ENCODE peak calls at places on chromosome 17, in four cellular contexts. F, B, U and V are unnamed samples.
A peak's percentile ranks its signal among the peaks of the same experiment; 100 is the strongest.

GRCh38 chr17:29019475-29020181 is 13.8 kb upstream of the SEZ6 start:
- DNase-seq in F (no peak), B (no peak), U (no peak), V (peak; percentile 72)

GRCh38 chr17:2792541-2793169 is 3.6 kb upstream of the RAP1GAP2 start:
- DNase-seq in F (no peak), B (no peak), U (no peak), V (no peak)

GRCh38 chr17:66892286-66892685 is 57.4 kb downstream of the CACNG5 start:
- DNase-seq in F (no peak), B (no peak), U (no peak), V (no peak)

GRCh38 chr17:82103588-82104451 is 5.8 kb upstream of the FASN start:
- DNase-seq in F (no peak), B (peak; percentile 63), U (peak; percentile 90), V (peak; percentile 62)

GRCh38 chr17:65855245-65855644 is 293.8 kb upstream of the AXIN2 start:
- DNase-seq in F (no peak), B (no peak), U (no peak), V (no peak)

GRCh38 chr17:20916383-20916782 is 126.4 kb downstream of the USP22 start:
- DNase-seq in F (no peak), B (no peak), U (no peak), V (no peak)

GRCh38 chr17:16352303-16352837 is 899 bp downstream of the CENPV start:
- DNase-seq in F (no peak), B (peak; percentile 31), U (peak; percentile 78), V (peak; percentile 68)

GRCh38 chr17:2893422-2893914 is 97.2 kb downstream of the RAP1GAP2 start:
- DNase-seq in F (no peak), B (no peak), U (no peak), V (no peak)

GRCh38 chr17:31241116-31241515 is 55.9 kb downstream of the OMG start:
- DNase-seq in F (no peak), B (no peak), U (no peak), V (no peak)

GRCh38 chr17:76816590-76817135 is 51.5 kb upstream of the MGAT5B start:
- DNase-seq in F (no peak), B (peak; percentile 73), U (peak; percentile 44), V (peak; percentile 75)

GRCh38 chr17:17467021-17467420 is 9.8 kb upstream of the MED9 start:
- DNase-seq in F (no peak), B (no peak), U (no peak), V (no peak)

GRCh38 chr17:41965694-41966375 is 760 bp upstream of the CNP start:
- DNase-seq in F (no peak), B (peak; percentile 83), U (peak; percentile 88), V (peak; percentile 84)

GRCh38 chr17:78674595-78675315 is 97.6 kb upstream of the DNAH17 start:
- DNase-seq in F (no peak), B (peak; percentile 32), U (no peak), V (peak; percentile 53)

GRCh38 chr17:73492802-73493139 is 151.5 kb downstream of the SDK2 start:
- DNase-seq in F (no peak), B (no peak), U (no peak), V (peak; percentile 53)

GRCh38 chr17:40315678-40316570 is 6.9 kb downstream of the RARA start:
- DNase-seq in F (no peak), B (peak; percentile 63), U (no peak), V (peak; percentile 12)

GRCh38 chr17:40318835-40319332 is 9.9 kb downstream of the RARA start:
- DNase-seq in F (no peak), B (peak; percentile 57), U (no peak), V (peak; percentile 13)

GRCh38 chr17:40317880-40318834 is 9.2 kb downstream of the RARA start:
- DNase-seq in F (peak; percentile 79), B (peak; percentile 100), U (peak; percentile 91), V (peak; percentile 96)

GRCh38 chr17:40316571-40317344 is 7.8 kb downstream of the RARA start:
- DNase-seq in F (no peak), B (no peak), U (peak; percentile 80), V (peak; percentile 69)

GRCh38 chr17:40317345-40317873 is 8.4 kb downstream of the RARA start:
- DNase-seq in F (no peak), B (peak; percentile 72), U (peak; percentile 64), V (peak; percentile 78)
- TF ChIP-seq CTCF in F (peak; percentile 76), B (peak; percentile 70), U (peak; percentile 58), V (no peak)

GRCh38 chr17:11742891-11743290 is 144.6 kb downstream of the DNAH9 start:
- DNase-seq in F (no peak), B (no peak), U (no peak), V (no peak)
- TF ChIP-seq ETV6 in F (no peak), B (no peak), U (no peak), V (no peak)

DNA sequence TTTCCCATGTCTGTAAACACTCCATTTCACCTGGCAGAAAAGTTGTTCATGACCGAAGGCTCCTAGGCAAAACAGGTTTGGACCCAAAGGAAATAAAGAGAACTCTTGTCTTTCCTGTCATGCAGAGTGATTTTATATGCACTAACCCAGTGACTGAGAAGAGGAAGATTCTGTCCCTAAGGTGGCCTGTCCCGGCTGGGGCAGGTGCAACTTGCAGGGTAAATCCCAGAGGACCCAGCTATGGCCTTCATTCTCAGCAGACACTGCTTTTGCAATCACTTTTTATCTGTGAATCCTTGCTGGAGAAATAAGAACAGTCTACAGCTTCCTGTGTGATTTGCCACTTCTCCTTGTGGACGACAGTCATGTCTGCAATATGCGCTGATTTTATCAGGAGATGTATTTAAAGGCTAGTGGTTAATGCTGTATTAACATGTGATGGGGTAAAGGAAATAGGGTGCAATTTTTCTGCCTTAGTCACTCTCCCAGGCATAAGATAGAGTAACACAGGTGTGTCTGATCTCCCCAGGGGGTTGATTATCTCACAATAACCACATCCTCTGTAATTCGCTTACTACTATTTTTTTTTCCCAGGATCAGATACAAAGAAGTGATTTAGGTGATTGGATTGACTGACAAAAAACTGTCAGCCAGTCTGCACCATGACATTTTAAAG is 696.8 kb upstream of the SOX9 start:
- DNase-seq in F (no peak), B (no peak), U (no peak), V (no peak)
- TF ChIP-seq CREM in F (no peak), B (no peak), U (no peak), V (no peak)

DNA sequence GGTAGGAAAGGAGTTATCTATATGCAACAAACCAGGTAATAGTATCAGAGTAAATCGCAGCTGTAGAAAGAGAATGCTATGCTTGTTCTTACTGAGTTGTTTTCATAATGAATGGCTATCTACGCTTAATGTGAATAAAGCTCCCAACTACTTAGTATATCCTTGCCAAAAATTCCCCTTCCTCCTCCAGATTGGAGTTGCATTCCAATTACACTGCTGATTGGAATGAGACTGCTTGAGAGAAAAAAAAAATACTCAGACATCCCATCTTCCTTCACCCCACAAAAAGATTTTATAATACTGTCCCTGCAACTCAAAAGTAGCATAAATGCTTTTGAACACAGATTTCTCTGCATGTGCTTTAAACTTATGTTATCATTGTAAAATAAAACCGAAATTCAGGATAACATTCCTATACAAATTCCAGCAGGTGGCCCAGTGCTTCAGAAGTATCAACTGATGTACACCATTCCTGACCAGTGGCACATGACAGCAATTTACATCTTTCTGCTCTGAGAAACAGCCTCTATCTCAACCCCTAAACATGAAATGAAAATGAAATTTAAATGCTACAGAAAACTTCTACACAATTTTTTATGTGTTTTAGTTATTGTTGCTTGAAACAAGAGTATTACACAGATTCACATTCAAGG is 47.0 kb downstream of the SMURF2 start:
- DNase-seq in F (no peak), B (no peak), U (no peak), V (no peak)
- TF ChIP-seq CTCF in F (no peak), B (no peak), U (no peak), V (no peak)

GRCh38 chr17:14301761-14302401 is 1.0 kb downstream of the HS3ST3B1 start:
- DNase-seq in F (no peak), B (no peak), U (no peak), V (no peak)

GRCh38 chr17:14300628-14301278 is at the start of gene HS3ST3B1:
- DNase-seq in F (no peak), B (peak; percentile 95), U (peak; percentile 99), V (peak; percentile 100)

GRCh38 chr17:14302421-14303099 is 1.7 kb downstream of the HS3ST3B1 start:
- DNase-seq in F (no peak), B (peak; percentile 71), U (peak; percentile 48), V (peak; percentile 84)

GRCh38 chr17:14299261-14300093 is 1.4 kb upstream of the HS3ST3B1 start:
- DNase-seq in F (no peak), B (peak; percentile 38), U (peak; percentile 65), V (peak; percentile 68)

GRCh38 chr17:14301279-14301760 is 439 bp downstream of the HS3ST3B1 start:
- DNase-seq in F (no peak), B (peak; percentile 20), U (no peak), V (no peak)
- TF ChIP-seq ETV6 in F (no peak), B (no peak), U (no peak), V (peak; percentile 60)